ENCODE peak calls at places on chromosomes 13 and 19, in six cellular contexts. W is thoracic aorta, V is fibroblast of pulmonary artery, F is K562, S is cardiac muscle cell, O is cardiac fibroblast. H is an unnamed sample.

GRCh38 chr13:67267136-67267535 is 37.0 kb upstream of the PCDH9 start:
- DNase-seq in W (no peak), V (peak; percentile 2), F (no peak), S (no peak), O (no peak), H (peak; percentile 65)

GRCh38 chr19:11736696-11737095 is 2.0 kb downstream of the ZNF823 start:
- DNase-seq in W (peak; percentile 2), V (peak; percentile 33), F (peak; percentile 84), S (no peak), O (peak; percentile 86), H (peak; percentile 38)

GRCh38 chr13:36332986-36333385 is 13.2 kb downstream of the SPART start:
- DNase-seq in W (no peak), V (peak; percentile 39), F (no peak), S (no peak), O (peak; percentile 70), H (peak; percentile 29)

GRCh38 chr19:3699071-3699740 is 1.1 kb downstream of the PIP5K1C start:
- DNase-seq in W (no peak), V (peak; percentile 58), F (peak; percentile 63), S (no peak), O (peak; percentile 57), H (peak; percentile 76)

GRCh38 chr13:78611040-78611439 is 7.7 kb upstream of the POU4F1 start:
- DNase-seq in W (no peak), V (no peak), F (no peak), S (no peak), O (no peak), H (no peak)

GRCh38 chr19:40733149-40733548 is 16.2 kb downstream of the ITPKC start:
- DNase-seq in W (no peak), V (no peak), F (no peak), S (no peak), O (no peak), H (no peak)

GRCh38 chr19:28972144-28972543 is 240.8 kb downstream of the UQCRFS1 start:
- DNase-seq in W (no peak), V (no peak), F (no peak), S (no peak), O (no peak), H (no peak)

GRCh38 chr13:31436478-31436877 is 236.7 kb downstream of the B3GLCT start:
- DNase-seq in W (no peak), V (no peak), F (no peak), S (no peak), O (no peak), H (no peak)

GRCh38 chr13:85724554-85725432 is 74.4 kb downstream of the SLITRK6 start:
- DNase-seq in W (no peak), V (no peak), F (no peak), S (no peak), O (no peak), H (no peak)

GRCh38 chr19:46674416-46675178 is 13.6 kb upstream of the DACT3 start:
- DNase-seq in W (no peak), V (peak; percentile 25), F (no peak), S (peak; percentile 71), O (no peak), H (no peak)

GRCh38 chr19:10789876-10790275 is 46.1 kb downstream of the TMED1 start:
- DNase-seq in W (no peak), V (no peak), F (no peak), S (no peak), O (no peak), H (no peak)

GRCh38 chr19:40530091-40530901 is 46.4 kb upstream of the SHKBP1 start:
- DNase-seq in W (no peak), V (no peak), F (peak; percentile 73), S (peak; percentile 82), O (no peak), H (no peak)

GRCh38 chr13:113577881-113578435 is 6.6 kb upstream of the TFDP1 start:
- DNase-seq in W (no peak), V (no peak), F (no peak), S (no peak), O (no peak), H (no peak)

GRCh38 chr19:55305491-55305890 is 19.6 kb downstream of the TMEM150B start:
- DNase-seq in W (no peak), V (peak; percentile 31), F (peak; percentile 72), S (peak; percentile 57), O (peak; percentile 41), H (peak; percentile 22)

GRCh38 chr19:13931582-13932378 is 6.4 kb downstream of the PODNL1 start:
- DNase-seq in W (no peak), V (no peak), F (no peak), S (no peak), O (no peak), H (no peak)

GRCh38 chr13:68984688-68985319 is 1122.8 kb upstream of the ATXN8OS start:
- DNase-seq in W (no peak), V (no peak), F (peak; percentile 64), S (no peak), O (no peak), H (no peak)

DNA sequence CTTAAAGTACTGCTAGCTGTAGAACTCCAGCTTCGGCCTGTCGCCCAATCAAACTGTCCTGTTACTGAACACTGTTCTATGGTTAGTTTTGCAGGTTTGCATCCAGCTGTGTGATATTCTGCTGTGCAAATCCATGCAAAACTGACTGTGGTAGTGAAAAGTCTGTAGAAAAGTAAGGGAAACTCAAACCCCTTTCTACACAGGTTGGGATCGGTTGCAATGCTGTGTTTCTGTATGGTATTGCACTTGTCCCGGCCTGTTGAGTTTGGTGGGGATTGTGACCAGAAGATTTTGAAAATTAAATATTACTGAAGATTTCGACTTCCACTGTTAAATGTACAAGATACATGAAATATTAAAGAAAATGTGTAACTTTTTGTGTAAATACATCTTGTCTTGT is 3.6 kb downstream of the MIR17HG start:
- DNase-seq in W (no peak), V (no peak), F (no peak), S (no peak), O (no peak), H (no peak)
- H3K4me3 ChIP-seq in W (no peak overlapping the region), V (peak overlapping the region; percentile 72), F (peak overlapping the region; percentile 58), S (peak overlapping the region; percentile 88), O (no peak overlapping the region), H (no peak overlapping the region)

GRCh38 chr13:81987677-81988357 is 1646.9 kb upstream of the SPRY2 start:
- DNase-seq in W (no peak), V (no peak), F (no peak), S (no peak), O (no peak), H (no peak)

GRCh38 chr13:81987159-81987558 is 1646.2 kb upstream of the SPRY2 start:
- DNase-seq in W (no peak), V (no peak), F (no peak), S (no peak), O (no peak), H (no peak)

GRCh38 chr13:81988542-81988941 is 1647.6 kb upstream of the SPRY2 start:
- DNase-seq in W (no peak), V (no peak), F (no peak), S (no peak), O (no peak), H (no peak)

GRCh38 chr13:81986308-81986707 is 1645.4 kb upstream of the SPRY2 start:
- DNase-seq in W (no peak), V (no peak), F (no peak), S (no peak), O (no peak), H (no peak)

GRCh38 chr13:81990652-81991051 is 1649.7 kb upstream of the SPRY2 start:
- DNase-seq in W (no peak), V (no peak), F (no peak), S (no peak), O (no peak), H (no peak)
- TF ChIP-seq CTCF in W (no peak), V (no peak), F (no peak), S (no peak), O (no peak), H (no peak)

GRCh38 chr19:39499082-39499642 is 415 bp downstream of the DLL3 start:
- DNase-seq in W (no peak), V (no peak), F (no peak), S (peak; percentile 58), O (peak; percentile 13), H (no peak)
- H3K4me3 ChIP-seq in W (no peak overlapping the region), V (no peak overlapping the region), F (no peak overlapping the region), S (peak overlapping the region; percentile 28), O (no peak overlapping the region), H (no peak overlapping the region)

GRCh38 chr13:30031488-30031887 is 181.1 kb upstream of the UBL3 start:
- DNase-seq in W (no peak), V (no peak), F (no peak), S (no peak), O (no peak), H (no peak)

GRCh38 chr13:30027569-30028455 is 177.4 kb upstream of the UBL3 start:
- DNase-seq in W (no peak), V (no peak), F (no peak), S (no peak), O (peak; percentile 40), H (no peak)

GRCh38 chr13:30026909-30027308 is 176.5 kb upstream of the UBL3 start:
- DNase-seq in W (no peak), V (no peak), F (no peak), S (no peak), O (no peak), H (no peak)

GRCh38 chr13:30032263-30032662 is 181.8 kb upstream of the UBL3 start:
- DNase-seq in W (no peak), V (no peak), F (no peak), S (no peak), O (no peak), H (no peak)

DNA sequence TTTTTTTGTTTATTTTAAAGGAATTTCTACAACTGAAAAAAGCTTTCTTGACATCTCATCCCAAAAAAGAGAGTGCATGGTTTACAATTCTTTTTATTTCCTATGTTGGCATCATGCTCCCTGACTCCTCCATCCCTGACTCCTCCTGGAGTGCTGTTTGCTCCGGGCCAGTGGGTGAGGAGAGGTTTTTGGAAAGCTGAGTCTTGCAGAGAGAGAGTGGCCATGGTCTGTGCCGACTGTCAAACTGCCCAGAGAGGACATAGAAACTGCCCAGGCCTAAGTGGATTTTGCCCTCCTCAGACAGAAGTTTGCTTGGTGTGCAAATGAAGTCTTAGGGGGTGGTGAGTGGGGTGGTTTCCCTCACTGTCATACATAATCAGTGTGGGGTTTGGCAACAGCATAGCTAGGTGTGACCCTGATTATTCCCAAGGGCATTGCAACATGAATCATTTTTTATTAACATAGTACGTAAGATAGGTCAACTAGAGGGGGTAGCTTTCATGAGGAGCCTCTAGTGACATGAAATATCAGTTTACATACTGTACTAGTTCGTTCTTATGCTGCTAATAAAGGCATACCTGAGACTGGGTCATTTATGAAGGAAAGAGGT is 179.8 kb upstream of the UBL3 start:
- DNase-seq in W (no peak), V (no peak), F (no peak), S (no peak), O (peak; percentile 29), H (no peak)
- TF ChIP-seq CTCF in W (no peak), V (no peak), F (no peak), S (no peak), O (no peak), H (no peak)

DNA sequence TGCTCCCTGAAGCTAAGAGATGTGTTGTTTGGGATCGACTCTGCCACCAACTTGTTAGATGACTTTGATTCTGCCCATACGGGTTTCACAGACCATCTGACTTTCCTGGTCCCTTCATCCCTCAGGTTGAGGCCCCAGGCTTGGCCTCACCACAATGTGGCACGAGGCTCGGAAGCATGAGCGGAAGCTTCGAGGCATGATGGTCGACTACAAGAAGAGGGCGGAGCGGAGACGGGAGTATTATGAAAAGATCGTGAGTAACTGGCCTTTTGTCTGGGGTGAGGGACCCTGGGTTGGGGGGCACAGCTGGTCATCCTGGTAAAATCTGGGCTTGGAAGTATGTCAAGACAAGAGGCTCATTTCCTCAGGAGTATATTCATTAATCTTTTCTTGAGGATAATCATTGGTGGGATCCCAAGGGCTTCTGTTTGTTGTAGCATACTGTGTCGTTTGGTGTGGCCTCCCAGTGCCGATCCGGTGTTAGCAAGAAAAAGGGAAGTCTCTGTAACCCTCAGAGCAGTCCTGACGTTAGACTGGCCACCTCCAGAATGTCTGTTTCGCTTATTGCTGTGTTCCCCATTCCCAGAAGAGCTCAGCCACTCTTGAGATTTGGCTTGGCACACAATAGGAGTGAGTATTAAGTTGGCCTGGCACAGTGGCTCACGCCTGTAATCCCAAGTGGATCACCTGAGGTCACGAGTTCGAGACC is 1.4 kb downstream of the CLASRP start:
- DNase-seq in W (no peak), V (no peak), F (no peak), S (no peak), O (no peak), H (no peak)
- H3K4me3 ChIP-seq in W (peak overlapping the region; percentile 91), V (peak overlapping the region; percentile 75), F (peak overlapping the region; percentile 92), S (no peak overlapping the region), O (peak overlapping the region; percentile 100), H (peak overlapping the region; percentile 98)